ENCODE peak calls at places on chromosome 15, in five cellular contexts. One of them, this sample, is unnamed.
A peak's percentile ranks its signal among the peaks of the same experiment; 100 is the strongest.

GRCh38 chr15:80210612-80211554 is 41.1 kb downstream of the CTXND1 start:
- DNase-seq in RPMI7951: no peak
- DNase-seq in activated effector memory CD4-positive, alpha-beta T cell treated with Interleukin-2 at 50 U/mL for 16 hours: no peak
- DNase-seq in esophagus squamous epithelium: no peak
- DNase-seq in sigmoid colon: no peak
- DNase-seq in this sample: no peak

GRCh38 chr15:58037902-58038301 is 27.6 kb downstream of the ALDH1A2 start:
- DNase-seq in RPMI7951: no peak
- DNase-seq in activated effector memory CD4-positive, alpha-beta T cell treated with Interleukin-2 at 50 U/mL for 16 hours: no peak
- DNase-seq in esophagus squamous epithelium: no peak
- DNase-seq in sigmoid colon: no peak
- DNase-seq in this sample: no peak

GRCh38 chr15:63370764-63371163 is 10.9 kb downstream of the CA12 start:
- DNase-seq in RPMI7951: no peak
- DNase-seq in activated effector memory CD4-positive, alpha-beta T cell treated with Interleukin-2 at 50 U/mL for 16 hours: no peak
- DNase-seq in esophagus squamous epithelium: no peak
- DNase-seq in sigmoid colon: peak; percentile 5
- DNase-seq in this sample: no peak

GRCh38 chr15:63023351-63023945 is 19.1 kb upstream of the TPM1 start:
- DNase-seq in RPMI7951: peak; percentile 92
- DNase-seq in activated effector memory CD4-positive, alpha-beta T cell treated with Interleukin-2 at 50 U/mL for 16 hours: no peak
- DNase-seq in esophagus squamous epithelium: no peak
- DNase-seq in sigmoid colon: no peak
- DNase-seq in this sample: no peak

GRCh38 chr15:65208656-65209055 is 2.6 kb downstream of the CILP start:
- DNase-seq in RPMI7951: no peak
- DNase-seq in activated effector memory CD4-positive, alpha-beta T cell treated with Interleukin-2 at 50 U/mL for 16 hours: no peak
- DNase-seq in esophagus squamous epithelium: no peak
- DNase-seq in sigmoid colon: peak; percentile 34
- DNase-seq in this sample: no peak

GRCh38 chr15:25224396-25224795 is 214.4 kb downstream of the UBE3A start:
- DNase-seq in RPMI7951: no peak
- DNase-seq in activated effector memory CD4-positive, alpha-beta T cell treated with Interleukin-2 at 50 U/mL for 16 hours: no peak
- DNase-seq in esophagus squamous epithelium: no peak
- DNase-seq in sigmoid colon: no peak
- DNase-seq in this sample: no peak

GRCh38 chr15:67380921-67381320 is 126.3 kb downstream of the IQCH start:
- DNase-seq in RPMI7951: no peak
- DNase-seq in activated effector memory CD4-positive, alpha-beta T cell treated with Interleukin-2 at 50 U/mL for 16 hours: no peak
- DNase-seq in esophagus squamous epithelium: no peak
- DNase-seq in sigmoid colon: no peak
- DNase-seq in this sample: no peak

GRCh38 chr15:75156306-75157215 is 45.1 kb upstream of the C15orf39 start:
- DNase-seq in RPMI7951: no peak
- DNase-seq in activated effector memory CD4-positive, alpha-beta T cell treated with Interleukin-2 at 50 U/mL for 16 hours: no peak
- DNase-seq in esophagus squamous epithelium: no peak
- DNase-seq in sigmoid colon: no peak
- DNase-seq in this sample: no peak

GRCh38 chr15:92906563-92907081 is 6.5 kb downstream of the CHD2 start:
- DNase-seq in RPMI7951: peak; percentile 51
- DNase-seq in activated effector memory CD4-positive, alpha-beta T cell treated with Interleukin-2 at 50 U/mL for 16 hours: no peak
- DNase-seq in esophagus squamous epithelium: no peak
- DNase-seq in sigmoid colon: no peak
- DNase-seq in this sample: no peak

GRCh38 chr15:75648156-75649000 is 666 bp downstream of the SNX33 start:
- DNase-seq in RPMI7951: peak; percentile 22
- DNase-seq in activated effector memory CD4-positive, alpha-beta T cell treated with Interleukin-2 at 50 U/mL for 16 hours: no peak
- DNase-seq in esophagus squamous epithelium: no peak
- DNase-seq in sigmoid colon: peak; percentile 82
- DNase-seq in this sample: no peak

GRCh38 chr15:69573815-69574472 is 121.3 kb downstream of the RPLP1 start:
- DNase-seq in RPMI7951: peak; percentile 49
- DNase-seq in activated effector memory CD4-positive, alpha-beta T cell treated with Interleukin-2 at 50 U/mL for 16 hours: no peak
- DNase-seq in esophagus squamous epithelium: no peak
- DNase-seq in sigmoid colon: no peak
- DNase-seq in this sample: no peak

GRCh38 chr15:29570121-29570930 is 251.9 kb downstream of the TJP1 start:
- DNase-seq in RPMI7951: no peak
- DNase-seq in activated effector memory CD4-positive, alpha-beta T cell treated with Interleukin-2 at 50 U/mL for 16 hours: no peak
- DNase-seq in esophagus squamous epithelium: no peak
- DNase-seq in sigmoid colon: no peak
- DNase-seq in this sample: no peak

GRCh38 chr15:41780727-41781126 is 6.4 kb downstream of the MAPKBP1 start:
- DNase-seq in RPMI7951: no peak
- DNase-seq in activated effector memory CD4-positive, alpha-beta T cell treated with Interleukin-2 at 50 U/mL for 16 hours: no peak
- DNase-seq in esophagus squamous epithelium: no peak
- DNase-seq in sigmoid colon: no peak
- DNase-seq in this sample: no peak

GRCh38 chr15:94704421-94704820 is 473.1 kb downstream of the MCTP2 start:
- DNase-seq in RPMI7951: no peak
- DNase-seq in activated effector memory CD4-positive, alpha-beta T cell treated with Interleukin-2 at 50 U/mL for 16 hours: no peak
- DNase-seq in esophagus squamous epithelium: no peak
- DNase-seq in sigmoid colon: no peak
- DNase-seq in this sample: no peak

GRCh38 chr15:57018151-57018550 is 99.7 kb downstream of the TCF12 start:
- DNase-seq in RPMI7951: no peak
- DNase-seq in activated effector memory CD4-positive, alpha-beta T cell treated with Interleukin-2 at 50 U/mL for 16 hours: no peak
- DNase-seq in esophagus squamous epithelium: no peak
- DNase-seq in sigmoid colon: no peak
- DNase-seq in this sample: no peak

GRCh38 chr15:50911641-50912040 is 3.2 kb downstream of the AP4E1 start:
- DNase-seq in RPMI7951: no peak
- DNase-seq in activated effector memory CD4-positive, alpha-beta T cell treated with Interleukin-2 at 50 U/mL for 16 hours: no peak
- DNase-seq in esophagus squamous epithelium: no peak
- DNase-seq in sigmoid colon: no peak
- DNase-seq in this sample: no peak

GRCh38 chr15:40421246-40422157 is 15.9 kb downstream of the IVD start:
- DNase-seq in RPMI7951: peak; percentile 61
- DNase-seq in activated effector memory CD4-positive, alpha-beta T cell treated with Interleukin-2 at 50 U/mL for 16 hours: peak; percentile 66
- DNase-seq in esophagus squamous epithelium: no peak
- DNase-seq in sigmoid colon: peak; percentile 85
- DNase-seq in this sample: peak; percentile 63

GRCh38 chr15:58918239-58918638 is 15.2 kb downstream of the SLTM start:
- DNase-seq in RPMI7951: no peak
- DNase-seq in activated effector memory CD4-positive, alpha-beta T cell treated with Interleukin-2 at 50 U/mL for 16 hours: no peak
- DNase-seq in esophagus squamous epithelium: no peak
- DNase-seq in sigmoid colon: no peak
- DNase-seq in this sample: no peak

GRCh38 chr15:72082176-72082575 is 35.8 kb downstream of the MYO9A start:
- DNase-seq in RPMI7951: no peak
- DNase-seq in activated effector memory CD4-positive, alpha-beta T cell treated with Interleukin-2 at 50 U/mL for 16 hours: no peak
- DNase-seq in esophagus squamous epithelium: no peak
- DNase-seq in sigmoid colon: no peak
- DNase-seq in this sample: no peak

GRCh38 chr15:60044636-60045273 is 40.6 kb downstream of the FOXB1 start:
- DNase-seq in RPMI7951: no peak
- DNase-seq in activated effector memory CD4-positive, alpha-beta T cell treated with Interleukin-2 at 50 U/mL for 16 hours: no peak
- DNase-seq in esophagus squamous epithelium: no peak
- DNase-seq in sigmoid colon: no peak
- DNase-seq in this sample: no peak

GRCh38 chr15:67050062-67050461 is 15.3 kb upstream of the SMAD3 start:
- DNase-seq in RPMI7951: no peak
- DNase-seq in activated effector memory CD4-positive, alpha-beta T cell treated with Interleukin-2 at 50 U/mL for 16 hours: no peak
- DNase-seq in esophagus squamous epithelium: no peak
- DNase-seq in sigmoid colon: peak; percentile 35
- DNase-seq in this sample: no peak

GRCh38 chr15:78878356-78878755 is 5.7 kb downstream of the MORF4L1 start:
- DNase-seq in RPMI7951: peak; percentile 47
- DNase-seq in activated effector memory CD4-positive, alpha-beta T cell treated with Interleukin-2 at 50 U/mL for 16 hours: no peak
- DNase-seq in esophagus squamous epithelium: no peak
- DNase-seq in sigmoid colon: no peak
- DNase-seq in this sample: no peak

GRCh38 chr15:39426552-39427532 is 154.0 kb upstream of the THBS1 start:
- DNase-seq in RPMI7951: peak; percentile 100
- DNase-seq in activated effector memory CD4-positive, alpha-beta T cell treated with Interleukin-2 at 50 U/mL for 16 hours: peak; percentile 47
- DNase-seq in esophagus squamous epithelium: no peak
- DNase-seq in sigmoid colon: peak; percentile 77
- DNase-seq in this sample: peak; percentile 58

GRCh38 chr15:89445553-89445952 is 50.8 kb downstream of the RHCG start:
- DNase-seq in RPMI7951: no peak
- DNase-seq in activated effector memory CD4-positive, alpha-beta T cell treated with Interleukin-2 at 50 U/mL for 16 hours: no peak
- DNase-seq in esophagus squamous epithelium: no peak
- DNase-seq in sigmoid colon: no peak
- DNase-seq in this sample: no peak

GRCh38 chr15:47750030-47750739 is 32.9 kb downstream of the SEMA6D start:
- DNase-seq in RPMI7951: peak; percentile 33
- DNase-seq in activated effector memory CD4-positive, alpha-beta T cell treated with Interleukin-2 at 50 U/mL for 16 hours: no peak
- DNase-seq in esophagus squamous epithelium: no peak
- DNase-seq in sigmoid colon: no peak
- DNase-seq in this sample: no peak

GRCh38 chr15:57198654-57199241 is 177.6 kb upstream of the CGNL1 start:
- DNase-seq in RPMI7951: no peak
- DNase-seq in activated effector memory CD4-positive, alpha-beta T cell treated with Interleukin-2 at 50 U/mL for 16 hours: no peak
- DNase-seq in esophagus squamous epithelium: no peak
- DNase-seq in sigmoid colon: no peak
- DNase-seq in this sample: no peak

GRCh38 chr15:84996055-84996454 is 14.4 kb downstream of the PDE8A start:
- DNase-seq in RPMI7951: no peak
- DNase-seq in activated effector memory CD4-positive, alpha-beta T cell treated with Interleukin-2 at 50 U/mL for 16 hours: no peak
- DNase-seq in esophagus squamous epithelium: no peak
- DNase-seq in sigmoid colon: no peak
- DNase-seq in this sample: no peak

GRCh38 chr15:75367913-75368688 is at the start of gene MAN2C1:
- DNase-seq in RPMI7951: peak; percentile 94
- DNase-seq in activated effector memory CD4-positive, alpha-beta T cell treated with Interleukin-2 at 50 U/mL for 16 hours: peak; percentile 87
- DNase-seq in esophagus squamous epithelium: peak; percentile 67
- DNase-seq in sigmoid colon: peak; percentile 98
- DNase-seq in this sample: peak; percentile 86

GRCh38 chr15:71565636-71566160 is 244.7 kb upstream of the NR2E3 start:
- DNase-seq in RPMI7951: peak; percentile 30
- DNase-seq in activated effector memory CD4-positive, alpha-beta T cell treated with Interleukin-2 at 50 U/mL for 16 hours: no peak
- DNase-seq in esophagus squamous epithelium: no peak
- DNase-seq in sigmoid colon: no peak
- DNase-seq in this sample: no peak

GRCh38 chr15:62242999-62243398 is 77.9 kb upstream of the C2CD4B start:
- DNase-seq in RPMI7951: no peak
- DNase-seq in activated effector memory CD4-positive, alpha-beta T cell treated with Interleukin-2 at 50 U/mL for 16 hours: no peak
- DNase-seq in esophagus squamous epithelium: no peak
- DNase-seq in sigmoid colon: peak; percentile 45
- DNase-seq in this sample: no peak

GRCh38 chr15:63970723-63971426 is 75.4 kb downstream of the DAPK2 start:
- DNase-seq in RPMI7951: no peak
- DNase-seq in activated effector memory CD4-positive, alpha-beta T cell treated with Interleukin-2 at 50 U/mL for 16 hours: no peak
- DNase-seq in esophagus squamous epithelium: no peak
- DNase-seq in sigmoid colon: no peak
- DNase-seq in this sample: no peak

GRCh38 chr15:90232941-90233700 is 620 bp downstream of the CIB1 start:
- DNase-seq in RPMI7951: peak; percentile 65
- DNase-seq in activated effector memory CD4-positive, alpha-beta T cell treated with Interleukin-2 at 50 U/mL for 16 hours: peak; percentile 50
- DNase-seq in esophagus squamous epithelium: peak; percentile 29
- DNase-seq in sigmoid colon: peak; percentile 83
- DNase-seq in this sample: peak; percentile 44

GRCh38 chr15:60126661-60127060 is 122.5 kb downstream of the FOXB1 start:
- DNase-seq in RPMI7951: no peak
- DNase-seq in activated effector memory CD4-positive, alpha-beta T cell treated with Interleukin-2 at 50 U/mL for 16 hours: no peak
- DNase-seq in esophagus squamous epithelium: no peak
- DNase-seq in sigmoid colon: no peak
- DNase-seq in this sample: no peak

GRCh38 chr15:41695750-41696436 is 35.7 kb downstream of the MGA start:
- DNase-seq in RPMI7951: peak; percentile 69
- DNase-seq in activated effector memory CD4-positive, alpha-beta T cell treated with Interleukin-2 at 50 U/mL for 16 hours: no peak
- DNase-seq in esophagus squamous epithelium: no peak
- DNase-seq in sigmoid colon: no peak
- DNase-seq in this sample: no peak

GRCh38 chr15:71810256-71811035 is at the start of gene NR2E3:
- DNase-seq in RPMI7951: no peak
- DNase-seq in activated effector memory CD4-positive, alpha-beta T cell treated with Interleukin-2 at 50 U/mL for 16 hours: no peak
- DNase-seq in esophagus squamous epithelium: no peak
- DNase-seq in sigmoid colon: no peak
- DNase-seq in this sample: no peak

GRCh38 chr15:58552505-58553364 is 120.9 kb downstream of the LIPC start:
- DNase-seq in RPMI7951: no peak
- DNase-seq in activated effector memory CD4-positive, alpha-beta T cell treated with Interleukin-2 at 50 U/mL for 16 hours: no peak
- DNase-seq in esophagus squamous epithelium: no peak
- DNase-seq in sigmoid colon: no peak
- DNase-seq in this sample: no peak

GRCh38 chr15:39300451-39301153 is 280.3 kb upstream of the THBS1 start:
- DNase-seq in RPMI7951: peak; percentile 91
- DNase-seq in activated effector memory CD4-positive, alpha-beta T cell treated with Interleukin-2 at 50 U/mL for 16 hours: no peak
- DNase-seq in esophagus squamous epithelium: no peak
- DNase-seq in sigmoid colon: no peak
- DNase-seq in this sample: no peak

GRCh38 chr15:96252148-96252547 is 78.4 kb upstream of the NR2F2 start:
- DNase-seq in RPMI7951: no peak
- DNase-seq in activated effector memory CD4-positive, alpha-beta T cell treated with Interleukin-2 at 50 U/mL for 16 hours: no peak
- DNase-seq in esophagus squamous epithelium: no peak
- DNase-seq in sigmoid colon: no peak
- DNase-seq in this sample: no peak

GRCh38 chr15:39124155-39124924 is 456.5 kb upstream of the THBS1 start:
- DNase-seq in RPMI7951: peak; percentile 50
- DNase-seq in activated effector memory CD4-positive, alpha-beta T cell treated with Interleukin-2 at 50 U/mL for 16 hours: no peak
- DNase-seq in esophagus squamous epithelium: no peak
- DNase-seq in sigmoid colon: no peak
- DNase-seq in this sample: no peak

GRCh38 chr15:34776706-34777105 is 18.6 kb downstream of the ACTC1 start:
- DNase-seq in RPMI7951: no peak
- DNase-seq in activated effector memory CD4-positive, alpha-beta T cell treated with Interleukin-2 at 50 U/mL for 16 hours: no peak
- DNase-seq in esophagus squamous epithelium: no peak
- DNase-seq in sigmoid colon: no peak
- DNase-seq in this sample: no peak